ENCODE peak calls at places on chromosomes 11 and 22, in five cellular contexts. N, H, Z, I and W are unnamed samples.

GRCh38 chr11:534197-534591 is 1.2 kb downstream of the HRAS start:
- DNase-seq in I (no peak), H (no peak), Z (no peak), N (no peak), W (no peak)

GRCh38 chr11:3197044-3197715 is 21.4 kb downstream of the MRGPRG start:
- DNase-seq in Z (no peak), I (no peak), N (no peak), H (no peak), W (peak)

GRCh38 chr22:49856343-49856742 is 2.7 kb downstream of the ZBED4 start:
- DNase-seq in H (no peak), I (no peak), N (no peak), Z (no peak), W (no peak)

GRCh38 chr11:115256326-115257197 is 247.7 kb downstream of the CADM1 start:
- DNase-seq in Z (no peak), I (no peak), N (no peak), H (no peak), W (no peak)

GRCh38 chr22:19876941-19877625 is 22.4 kb upstream of the GNB1L start:
- DNase-seq in H (no peak), Z (no peak), N (no peak), I (no peak), W (peak)

GRCh38 chr11:93741882-93742226 is 382 bp downstream of the C11orf54 start:
- DNase-seq in H (peak), I (peak), N (peak), Z (peak), W (no peak)

GRCh38 chr11:116703421-116703820 is 69.4 kb downstream of the BUD13 start:
- DNase-seq in I (no peak), Z (no peak), N (peak), H (no peak), W (no peak)

GRCh38 chr11:85950317-85951048 is 95.3 kb downstream of the CCDC83 start:
- DNase-seq in Z (no peak), N (no peak), I (no peak), H (no peak), W (no peak)

GRCh38 chr11:85682330-85683305 is 3.4 kb downstream of the CCDC89 start:
- DNase-seq in N (peak), Z (no peak), H (peak), I (peak), W (peak)

GRCh38 chr11:126969865-126970479 is 30.6 kb downstream of the KIRREL3 start:
- DNase-seq in H (no peak), I (no peak), Z (peak), N (peak), W (no peak)

GRCh38 chr22:31821572-31821971 is 67.8 kb downstream of the DEPDC5 start:
- DNase-seq in H (no peak), N (no peak), I (no peak), Z (no peak), W (no peak)

GRCh38 chr11:128802358-128802981 is 64.6 kb downstream of the KCNJ1 start:
- DNase-seq in N (peak), H (peak), Z (peak), I (no peak), W (no peak)
- TF ChIP-seq CTCF in N (peak), H (no peak), Z (peak), I (no peak), W (no peak)

GRCh38 chr11:95888852-95889251 is 35.1 kb downstream of the MTMR2 start:
- DNase-seq in H (no peak), Z (no peak), N (no peak), I (no peak), W (no peak)

GRCh38 chr11:95886462-95886861 is 37.4 kb downstream of the MTMR2 start:
- DNase-seq in N (no peak), H (no peak), Z (peak), I (no peak), W (no peak)

GRCh38 chr11:95891423-95892177 is 32.3 kb downstream of the MTMR2 start:
- DNase-seq in I (no peak), Z (no peak), H (no peak), N (no peak), W (no peak)

GRCh38 chr11:95884802-95885201 is 39.1 kb downstream of the MTMR2 start:
- DNase-seq in N (no peak), H (no peak), Z (no peak), I (no peak), W (no peak)

DNA sequence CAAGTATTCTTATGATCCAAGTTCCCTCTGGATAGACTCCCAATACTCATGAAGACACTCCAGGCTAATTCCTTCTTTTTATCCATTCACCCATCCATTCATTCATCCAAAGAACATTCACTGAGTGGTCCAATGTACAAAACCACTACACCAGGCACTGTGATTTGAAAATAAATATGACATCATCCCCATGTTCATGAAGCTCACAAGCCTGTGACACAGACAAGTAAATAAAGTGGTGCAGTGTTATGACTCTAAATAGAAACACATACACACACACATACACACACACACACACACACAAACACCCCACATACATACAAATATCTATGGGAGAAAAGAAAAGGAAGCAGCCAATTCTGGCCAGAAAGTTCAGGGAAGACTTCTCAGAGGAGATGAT is 35.5 kb downstream of the MTMR2 start:
- DNase-seq in N (no peak), Z (no peak), H (no peak), I (no peak), W (no peak)
- H3K4me3 ChIP-seq in N (no peak), Z (no peak), H (no peak), I (no peak), W (no peak)

GRCh38 chr11:62646825-62647608 is 604 bp upstream of the GANAB start:
- DNase-seq in I (no peak), Z (no peak), H (no peak), N (no peak), W (peak)

GRCh38 chr11:62644220-62644619 is 2.2 kb downstream of the GANAB start:
- DNase-seq in Z (no peak), N (no peak), H (no peak), I (no peak), W (no peak)

GRCh38 chr11:62647609-62648005 is 1.2 kb upstream of the GANAB start:
- DNase-seq in H (no peak), I (no peak), Z (no peak), N (no peak), W (no peak)

GRCh38 chr11:62645660-62645933 is 816 bp downstream of the GANAB start:
- DNase-seq in N (no peak), H (no peak), I (no peak), Z (no peak), W (no peak)

DNA sequence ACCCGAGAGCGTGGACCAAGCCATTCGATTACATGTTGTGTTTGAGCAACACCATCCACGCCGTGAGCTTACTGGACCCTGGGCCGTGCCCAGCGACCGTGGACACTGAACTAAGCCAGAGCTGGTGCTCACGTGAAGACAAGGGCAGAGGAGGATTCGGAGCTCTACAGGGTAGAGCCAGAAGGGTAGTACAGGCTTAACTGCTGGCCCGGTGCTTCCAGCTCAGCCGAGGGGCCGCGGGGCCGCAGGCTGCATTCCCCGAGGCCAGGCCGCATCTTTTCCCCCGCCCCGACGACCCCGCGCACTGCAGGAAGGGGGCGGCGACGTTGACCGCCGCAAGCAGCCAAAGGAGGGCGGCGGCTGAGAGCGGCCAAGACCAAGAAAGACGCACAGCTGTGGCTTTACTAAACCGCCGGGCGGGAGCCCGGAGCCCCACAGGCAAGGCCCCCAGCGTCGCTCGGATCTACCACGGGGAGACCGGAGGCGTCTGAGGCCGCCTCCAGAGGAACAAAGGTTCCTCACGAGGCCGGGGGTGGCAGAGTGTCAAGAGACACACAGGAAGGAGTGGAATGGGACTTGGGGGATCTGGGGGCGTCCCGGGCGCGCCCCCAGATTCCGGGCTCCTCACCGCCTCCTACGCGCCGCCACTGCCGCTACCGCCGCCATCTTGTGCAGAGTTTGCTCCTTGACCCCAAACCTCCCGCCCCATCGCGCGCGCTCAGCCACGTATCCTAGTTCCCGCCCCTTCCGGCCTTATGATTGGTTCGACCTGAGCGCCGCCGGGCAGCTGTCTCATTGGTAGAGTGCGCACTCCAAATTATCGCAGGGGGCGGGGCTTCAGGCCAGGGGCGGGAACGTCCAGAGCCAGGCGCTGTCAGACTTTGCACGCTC is at the start of gene GANAB:
- DNase-seq in N (peak), I (peak), H (peak), Z (peak), W (peak)
- TF ChIP-seq CTCF in N (no peak), I (no peak), H (no peak), Z (no peak), W (no peak)

GRCh38 chr11:119342023-119342300 is 1.3 kb upstream of the C1QTNF5 start:
- DNase-seq in Z (no peak), I (no peak), H (no peak), N (no peak), W (peak)

GRCh38 chr11:119340335-119341221 is at the start of gene C1QTNF5:
- DNase-seq in I (peak), Z (no peak), H (no peak), N (peak), W (peak)

GRCh38 chr11:119342362-119343130 is 1.9 kb upstream of the C1QTNF5 start:
- DNase-seq in I (no peak), N (no peak), Z (no peak), H (no peak), W (no peak)

GRCh38 chr11:119339581-119340334 is 925 bp downstream of the C1QTNF5 start:
- DNase-seq in Z (peak), N (peak), I (peak), H (no peak), W (peak)

GRCh38 chr11:119341222-119342022 is 739 bp upstream of the C1QTNF5 start:
- DNase-seq in I (no peak), N (no peak), H (no peak), Z (no peak), W (no peak)
- H3K4me3 ChIP-seq in I (no peak), N (no peak), H (no peak), Z (no peak), W (peak)

DNA sequence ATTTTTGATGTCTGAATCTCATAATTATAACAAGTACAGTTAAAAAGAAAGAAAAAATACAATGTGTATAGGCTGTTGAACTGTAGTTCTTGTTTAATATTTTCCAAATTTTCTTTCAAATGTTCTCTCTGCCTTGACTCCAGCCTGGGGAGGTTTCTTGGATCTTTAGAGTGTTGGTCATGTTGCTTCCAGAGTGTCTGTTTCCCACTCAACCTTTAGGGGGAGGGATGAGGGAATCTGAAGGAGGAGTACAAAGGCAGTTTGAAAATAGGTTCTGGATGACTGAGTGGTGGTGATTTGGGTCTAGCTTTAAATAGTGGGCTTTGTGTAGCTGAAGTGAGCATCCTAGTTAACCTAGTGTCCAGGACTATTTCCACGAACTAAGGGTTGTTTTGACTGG is 2.0 kb downstream of the CTNND1 start:
- DNase-seq in Z (peak), N (peak), H (peak), I (no peak), W (no peak)
- TF ChIP-seq CTCF in Z (peak), N (peak), H (peak), I (no peak), W (peak)

GRCh38 chr11:76665921-76666351 is 4.6 kb downstream of the LRRC32 start:
- DNase-seq in I (no peak), Z (no peak), H (no peak), N (no peak), W (no peak)
- H3K4me3 ChIP-seq in I (peak), Z (no peak), H (no peak), N (no peak), W (peak)

DNA sequence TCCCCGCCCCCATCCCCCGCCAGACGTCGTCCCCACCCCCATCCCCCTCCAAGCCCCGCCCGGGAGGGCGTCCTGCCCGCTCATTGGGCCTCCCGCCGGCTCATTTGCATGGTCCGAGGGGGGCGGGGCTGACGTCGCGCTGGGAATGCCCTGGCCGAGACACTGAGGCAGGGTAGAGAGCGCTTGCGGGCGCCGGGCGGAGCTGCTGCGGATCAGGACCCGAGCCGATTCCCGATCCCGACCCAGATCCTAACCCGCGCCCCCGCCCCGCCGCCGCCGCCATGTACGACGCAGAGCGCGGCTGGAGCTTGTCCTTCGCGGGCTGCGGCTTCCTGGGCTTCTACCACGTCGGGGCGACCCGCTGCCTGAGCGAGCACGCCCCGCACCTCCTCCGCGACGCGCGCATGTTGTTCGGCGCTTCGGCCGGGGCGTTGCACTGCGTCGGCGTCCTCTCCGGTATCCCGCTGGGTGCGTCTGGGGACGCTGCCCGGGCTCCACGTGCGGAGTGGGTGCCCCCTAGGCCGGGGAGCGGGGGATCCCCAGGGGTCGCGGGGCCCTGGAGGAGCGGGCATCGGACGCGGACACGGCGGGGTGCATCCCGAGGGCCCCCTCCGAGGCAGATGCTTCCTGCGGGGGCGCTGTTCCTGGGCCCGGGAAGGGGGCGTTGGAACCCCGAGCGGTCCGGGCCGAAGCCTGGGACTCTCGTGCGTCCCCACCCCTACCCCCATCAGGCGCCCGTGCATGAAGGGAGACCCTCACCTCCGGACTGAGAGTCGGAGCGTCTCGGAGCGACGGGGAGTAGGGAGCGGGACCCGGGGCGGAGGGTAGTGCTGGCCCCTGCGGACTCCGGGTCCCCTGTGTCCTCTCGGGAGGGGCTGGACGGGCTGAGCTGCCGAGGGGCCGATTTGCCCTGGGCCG is at the start of gene PNPLA3:
- DNase-seq in N (peak), I (peak), H (peak), Z (peak), W (peak)
- TF ChIP-seq CTCF in N (peak), I (no peak), H (peak), Z (no peak), W (no peak)

GRCh38 chr11:65454311-65454695 is 31.7 kb downstream of the NEAT1 start:
- DNase-seq in N (peak), H (no peak), Z (peak), I (no peak), W (no peak)
- H3K4me3 ChIP-seq in N (no peak), H (peak), Z (peak), I (no peak), W (peak)